ENCODE peak calls at places on chromosomes 12 and 14, in six cellular contexts. One of them, this sample, is unnamed.

GRCh38 chr12:101064721-101065120 is 145.3 kb downstream of the SLC5A8 start:
- DNase-seq in Right ventricle myocardium superior: no peak
- DNase-seq in neuronal stem cell: no peak
- DNase-seq in fibroblast of lung: peak
- DNase-seq in body of pancreas: no peak
- DNase-seq in stimulated activated effector memory CD8-positive, alpha-beta T cell treated with anti-CD3 and anti-CD28 coated beads, Interleukin-12 subunit alpha, Interleukin-12 subunit beta, amount 100 ng/mL, for 72 hours: no peak
- DNase-seq in this sample: no peak

GRCh38 chr12:132635076-132635955 is 16.7 kb downstream of the P2RX2 start:
- DNase-seq in neuronal stem cell: no peak
- DNase-seq in stimulated activated effector memory CD8-positive, alpha-beta T cell treated with anti-CD3 and anti-CD28 coated beads, Interleukin-12 subunit alpha, Interleukin-12 subunit beta, amount 100 ng/mL, for 72 hours: no peak
- DNase-seq in fibroblast of lung: no peak
- DNase-seq in Right ventricle myocardium superior: no peak
- DNase-seq in body of pancreas: no peak
- DNase-seq in this sample: no peak

GRCh38 chr14:77022219-77022852 is 6.2 kb downstream of the IRF2BPL start:
- DNase-seq in body of pancreas: peak
- DNase-seq in Right ventricle myocardium superior: no peak
- DNase-seq in fibroblast of lung: no peak
- DNase-seq in neuronal stem cell: no peak
- DNase-seq in stimulated activated effector memory CD8-positive, alpha-beta T cell treated with anti-CD3 and anti-CD28 coated beads, Interleukin-12 subunit alpha, Interleukin-12 subunit beta, amount 100 ng/mL, for 72 hours: no peak
- DNase-seq in this sample: no peak

GRCh38 chr14:104187931-104188726 is 49.7 kb downstream of the KIF26A start:
- DNase-seq in body of pancreas: no peak
- DNase-seq in fibroblast of lung: no peak
- DNase-seq in Right ventricle myocardium superior: no peak
- DNase-seq in stimulated activated effector memory CD8-positive, alpha-beta T cell treated with anti-CD3 and anti-CD28 coated beads, Interleukin-12 subunit alpha, Interleukin-12 subunit beta, amount 100 ng/mL, for 72 hours: no peak
- DNase-seq in neuronal stem cell: no peak
- DNase-seq in this sample: no peak

GRCh38 chr12:58139894-58140293 is 198.5 kb downstream of the ATP23 start:
- DNase-seq in body of pancreas: no peak
- DNase-seq in stimulated activated effector memory CD8-positive, alpha-beta T cell treated with anti-CD3 and anti-CD28 coated beads, Interleukin-12 subunit alpha, Interleukin-12 subunit beta, amount 100 ng/mL, for 72 hours: no peak
- DNase-seq in Right ventricle myocardium superior: no peak
- DNase-seq in fibroblast of lung: no peak
- DNase-seq in neuronal stem cell: no peak
- DNase-seq in this sample: no peak

GRCh38 chr14:95431199-95432145 is 85.0 kb downstream of the SYNE3 start:
- DNase-seq in neuronal stem cell: peak
- DNase-seq in Right ventricle myocardium superior: no peak
- DNase-seq in body of pancreas: peak
- DNase-seq in stimulated activated effector memory CD8-positive, alpha-beta T cell treated with anti-CD3 and anti-CD28 coated beads, Interleukin-12 subunit alpha, Interleukin-12 subunit beta, amount 100 ng/mL, for 72 hours: no peak
- DNase-seq in fibroblast of lung: peak
- DNase-seq in this sample: peak

GRCh38 chr14:88793259-88793625 is 489 bp upstream of the EML5 start:
- DNase-seq in Right ventricle myocardium superior: no peak
- DNase-seq in fibroblast of lung: no peak
- DNase-seq in body of pancreas: no peak
- DNase-seq in stimulated activated effector memory CD8-positive, alpha-beta T cell treated with anti-CD3 and anti-CD28 coated beads, Interleukin-12 subunit alpha, Interleukin-12 subunit beta, amount 100 ng/mL, for 72 hours: no peak
- DNase-seq in neuronal stem cell: no peak
- DNase-seq in this sample: no peak

GRCh38 chr12:31369712-31370521 is 44.0 kb upstream of the SINHCAF start:
- DNase-seq in neuronal stem cell: peak
- DNase-seq in body of pancreas: peak
- DNase-seq in stimulated activated effector memory CD8-positive, alpha-beta T cell treated with anti-CD3 and anti-CD28 coated beads, Interleukin-12 subunit alpha, Interleukin-12 subunit beta, amount 100 ng/mL, for 72 hours: no peak
- DNase-seq in Right ventricle myocardium superior: no peak
- DNase-seq in fibroblast of lung: peak
- DNase-seq in this sample: peak

GRCh38 chr14:101557811-101558738 is 3.2 kb upstream of the DIO3 start:
- DNase-seq in body of pancreas: peak
- DNase-seq in neuronal stem cell: no peak
- DNase-seq in stimulated activated effector memory CD8-positive, alpha-beta T cell treated with anti-CD3 and anti-CD28 coated beads, Interleukin-12 subunit alpha, Interleukin-12 subunit beta, amount 100 ng/mL, for 72 hours: no peak
- DNase-seq in fibroblast of lung: no peak
- DNase-seq in Right ventricle myocardium superior: peak
- DNase-seq in this sample: no peak

GRCh38 chr12:49279706-49280159 is 14.9 kb downstream of the TUBA1C start:
- DNase-seq in fibroblast of lung: peak
- DNase-seq in body of pancreas: no peak
- DNase-seq in stimulated activated effector memory CD8-positive, alpha-beta T cell treated with anti-CD3 and anti-CD28 coated beads, Interleukin-12 subunit alpha, Interleukin-12 subunit beta, amount 100 ng/mL, for 72 hours: no peak
- DNase-seq in neuronal stem cell: no peak
- DNase-seq in Right ventricle myocardium superior: no peak
- DNase-seq in this sample: no peak

GRCh38 chr12:105975351-105975750 is 163.4 kb downstream of the NUAK1 start:
- DNase-seq in fibroblast of lung: peak
- DNase-seq in body of pancreas: no peak
- DNase-seq in stimulated activated effector memory CD8-positive, alpha-beta T cell treated with anti-CD3 and anti-CD28 coated beads, Interleukin-12 subunit alpha, Interleukin-12 subunit beta, amount 100 ng/mL, for 72 hours: no peak
- DNase-seq in Right ventricle myocardium superior: no peak
- DNase-seq in neuronal stem cell: no peak
- DNase-seq in this sample: no peak

GRCh38 chr14:72747652-72748051 is 146.2 kb downstream of the DPF3 start:
- DNase-seq in stimulated activated effector memory CD8-positive, alpha-beta T cell treated with anti-CD3 and anti-CD28 coated beads, Interleukin-12 subunit alpha, Interleukin-12 subunit beta, amount 100 ng/mL, for 72 hours: no peak
- DNase-seq in fibroblast of lung: no peak
- DNase-seq in Right ventricle myocardium superior: no peak
- DNase-seq in body of pancreas: no peak
- DNase-seq in neuronal stem cell: no peak
- DNase-seq in this sample: no peak

GRCh38 chr12:4506430-4506829 is 32.3 kb upstream of the RAD51AP1 start:
- DNase-seq in neuronal stem cell: no peak
- DNase-seq in Right ventricle myocardium superior: no peak
- DNase-seq in stimulated activated effector memory CD8-positive, alpha-beta T cell treated with anti-CD3 and anti-CD28 coated beads, Interleukin-12 subunit alpha, Interleukin-12 subunit beta, amount 100 ng/mL, for 72 hours: no peak
- DNase-seq in body of pancreas: no peak
- DNase-seq in fibroblast of lung: no peak
- DNase-seq in this sample: no peak

GRCh38 chr12:11855993-11856374 is 206.5 kb downstream of the ETV6 start:
- DNase-seq in neuronal stem cell: no peak
- DNase-seq in body of pancreas: no peak
- DNase-seq in fibroblast of lung: no peak
- DNase-seq in Right ventricle myocardium superior: no peak
- DNase-seq in stimulated activated effector memory CD8-positive, alpha-beta T cell treated with anti-CD3 and anti-CD28 coated beads, Interleukin-12 subunit alpha, Interleukin-12 subunit beta, amount 100 ng/mL, for 72 hours: no peak
- DNase-seq in this sample: no peak

GRCh38 chr14:54985156-54985555 is 41.7 kb downstream of the WDHD1 start:
- DNase-seq in body of pancreas: no peak
- DNase-seq in neuronal stem cell: no peak
- DNase-seq in fibroblast of lung: no peak
- DNase-seq in stimulated activated effector memory CD8-positive, alpha-beta T cell treated with anti-CD3 and anti-CD28 coated beads, Interleukin-12 subunit alpha, Interleukin-12 subunit beta, amount 100 ng/mL, for 72 hours: no peak
- DNase-seq in Right ventricle myocardium superior: no peak
- DNase-seq in this sample: no peak

GRCh38 chr14:68549057-68549421 is 243.8 kb downstream of the ZFP36L1 start:
- DNase-seq in body of pancreas: no peak
- DNase-seq in stimulated activated effector memory CD8-positive, alpha-beta T cell treated with anti-CD3 and anti-CD28 coated beads, Interleukin-12 subunit alpha, Interleukin-12 subunit beta, amount 100 ng/mL, for 72 hours: no peak
- DNase-seq in Right ventricle myocardium superior: no peak
- DNase-seq in fibroblast of lung: peak
- DNase-seq in neuronal stem cell: no peak
- DNase-seq in this sample: peak

GRCh38 chr12:64618953-64619590 is 8.8 kb downstream of the RASSF3 start:
- DNase-seq in body of pancreas: no peak
- DNase-seq in neuronal stem cell: no peak
- DNase-seq in stimulated activated effector memory CD8-positive, alpha-beta T cell treated with anti-CD3 and anti-CD28 coated beads, Interleukin-12 subunit alpha, Interleukin-12 subunit beta, amount 100 ng/mL, for 72 hours: no peak
- DNase-seq in Right ventricle myocardium superior: no peak
- DNase-seq in fibroblast of lung: peak
- DNase-seq in this sample: peak

GRCh38 chr12:684416-684815 is 21.2 kb upstream of the NINJ2 start:
- DNase-seq in fibroblast of lung: no peak
- DNase-seq in body of pancreas: no peak
- DNase-seq in neuronal stem cell: no peak
- DNase-seq in stimulated activated effector memory CD8-positive, alpha-beta T cell treated with anti-CD3 and anti-CD28 coated beads, Interleukin-12 subunit alpha, Interleukin-12 subunit beta, amount 100 ng/mL, for 72 hours: no peak
- DNase-seq in Right ventricle myocardium superior: no peak
- DNase-seq in this sample: no peak

GRCh38 chr12:46752396-46752795 is 73.4 kb downstream of the SLC38A4 start:
- DNase-seq in body of pancreas: no peak
- DNase-seq in neuronal stem cell: no peak
- DNase-seq in fibroblast of lung: no peak
- DNase-seq in Right ventricle myocardium superior: no peak
- DNase-seq in stimulated activated effector memory CD8-positive, alpha-beta T cell treated with anti-CD3 and anti-CD28 coated beads, Interleukin-12 subunit alpha, Interleukin-12 subunit beta, amount 100 ng/mL, for 72 hours: no peak
- DNase-seq in this sample: no peak

This sample was measured in fibroblast of the aortic adventitia.